ENCODE peak calls at places on chromosome 1, in five cellular contexts. One of them, this sample, is unnamed.

GRCh38 chr1:2059290-2059953 is 9.2 kb downstream of the PRKCZ start:
- DNase-seq in NCI-H1092: no peak
- DNase-seq in stimulated activated CD8-positive, alpha-beta memory T cell treated with anti-CD3 and anti-CD28 coated beads, Interleukin-4, amount 100 ng/mL, for 1 hour: no peak
- DNase-seq in T-helper 2 cell: no peak
- DNase-seq in Caki2: no peak
- DNase-seq in this sample: no peak

GRCh38 chr1:41241748-41242644 is at the start of gene SCMH1:
- DNase-seq in NCI-H1092: peak
- DNase-seq in stimulated activated CD8-positive, alpha-beta memory T cell treated with anti-CD3 and anti-CD28 coated beads, Interleukin-4, amount 100 ng/mL, for 1 hour: no peak
- DNase-seq in T-helper 2 cell: peak
- DNase-seq in Caki2: peak
- DNase-seq in this sample: peak

GRCh38 chr1:175388286-175388685 is 195.7 kb upstream of the KIAA0040 start:
- DNase-seq in NCI-H1092: no peak
- DNase-seq in stimulated activated CD8-positive, alpha-beta memory T cell treated with anti-CD3 and anti-CD28 coated beads, Interleukin-4, amount 100 ng/mL, for 1 hour: no peak
- DNase-seq in T-helper 2 cell: no peak
- DNase-seq in Caki2: no peak
- DNase-seq in this sample: no peak

GRCh38 chr1:237756304-237756967 is 134.3 kb downstream of the ZP4 start:
- DNase-seq in NCI-H1092: peak
- DNase-seq in stimulated activated CD8-positive, alpha-beta memory T cell treated with anti-CD3 and anti-CD28 coated beads, Interleukin-4, amount 100 ng/mL, for 1 hour: no peak
- DNase-seq in T-helper 2 cell: no peak
- DNase-seq in Caki2: no peak
- DNase-seq in this sample: no peak

GRCh38 chr1:16999863-17000262 is 11.9 kb downstream of the ATP13A2 start:
- DNase-seq in NCI-H1092: no peak
- DNase-seq in stimulated activated CD8-positive, alpha-beta memory T cell treated with anti-CD3 and anti-CD28 coated beads, Interleukin-4, amount 100 ng/mL, for 1 hour: no peak
- DNase-seq in T-helper 2 cell: no peak
- DNase-seq in Caki2: no peak
- DNase-seq in this sample: no peak

GRCh38 chr1:47184090-47184735 is 5.6 kb downstream of the PDZK1IP1 start:
- DNase-seq in NCI-H1092: no peak
- DNase-seq in stimulated activated CD8-positive, alpha-beta memory T cell treated with anti-CD3 and anti-CD28 coated beads, Interleukin-4, amount 100 ng/mL, for 1 hour: no peak
- DNase-seq in T-helper 2 cell: no peak
- DNase-seq in Caki2: peak
- DNase-seq in this sample: no peak

GRCh38 chr1:246043556-246043955 is 463.5 kb downstream of the SMYD3 start:
- DNase-seq in NCI-H1092: peak
- DNase-seq in stimulated activated CD8-positive, alpha-beta memory T cell treated with anti-CD3 and anti-CD28 coated beads, Interleukin-4, amount 100 ng/mL, for 1 hour: no peak
- DNase-seq in T-helper 2 cell: no peak
- DNase-seq in Caki2: peak
- DNase-seq in this sample: peak

GRCh38 chr1:28926629-28927441 is 12.5 kb downstream of the EPB41 start:
- DNase-seq in NCI-H1092: no peak
- DNase-seq in stimulated activated CD8-positive, alpha-beta memory T cell treated with anti-CD3 and anti-CD28 coated beads, Interleukin-4, amount 100 ng/mL, for 1 hour: no peak
- DNase-seq in T-helper 2 cell: peak
- DNase-seq in Caki2: no peak
- DNase-seq in this sample: peak

GRCh38 chr1:98327151-98327918 is 334.2 kb upstream of the SNX7 start:
- DNase-seq in NCI-H1092: no peak
- DNase-seq in stimulated activated CD8-positive, alpha-beta memory T cell treated with anti-CD3 and anti-CD28 coated beads, Interleukin-4, amount 100 ng/mL, for 1 hour: no peak
- DNase-seq in T-helper 2 cell: no peak
- DNase-seq in Caki2: peak
- DNase-seq in this sample: no peak

GRCh38 chr1:113416515-113416914 is 26.2 kb downstream of the MAGI3 start:
- DNase-seq in NCI-H1092: no peak
- DNase-seq in stimulated activated CD8-positive, alpha-beta memory T cell treated with anti-CD3 and anti-CD28 coated beads, Interleukin-4, amount 100 ng/mL, for 1 hour: no peak
- DNase-seq in T-helper 2 cell: no peak
- DNase-seq in Caki2: no peak
- DNase-seq in this sample: no peak

GRCh38 chr1:209064850-209065249 is 518.7 kb upstream of the CAMK1G start:
- DNase-seq in NCI-H1092: no peak
- DNase-seq in stimulated activated CD8-positive, alpha-beta memory T cell treated with anti-CD3 and anti-CD28 coated beads, Interleukin-4, amount 100 ng/mL, for 1 hour: no peak
- DNase-seq in T-helper 2 cell: no peak
- DNase-seq in Caki2: no peak
- DNase-seq in this sample: no peak

GRCh38 chr1:209653915-209654351 is 1.7 kb upstream of the LAMB3 start:
- DNase-seq in NCI-H1092: no peak
- DNase-seq in stimulated activated CD8-positive, alpha-beta memory T cell treated with anti-CD3 and anti-CD28 coated beads, Interleukin-4, amount 100 ng/mL, for 1 hour: no peak
- DNase-seq in T-helper 2 cell: no peak
- DNase-seq in Caki2: peak
- DNase-seq in this sample: no peak

GRCh38 chr1:78250201-78250600 is 204.4 kb downstream of the GIPC2 start:
- DNase-seq in NCI-H1092: no peak
- DNase-seq in stimulated activated CD8-positive, alpha-beta memory T cell treated with anti-CD3 and anti-CD28 coated beads, Interleukin-4, amount 100 ng/mL, for 1 hour: no peak
- DNase-seq in T-helper 2 cell: no peak
- DNase-seq in Caki2: no peak
- DNase-seq in this sample: no peak

GRCh38 chr1:246790364-246790763 is 66.2 kb downstream of the SCCPDH start:
- DNase-seq in NCI-H1092: no peak
- DNase-seq in stimulated activated CD8-positive, alpha-beta memory T cell treated with anti-CD3 and anti-CD28 coated beads, Interleukin-4, amount 100 ng/mL, for 1 hour: no peak
- DNase-seq in T-helper 2 cell: no peak
- DNase-seq in Caki2: no peak
- DNase-seq in this sample: no peak

GRCh38 chr1:109170051-109170775 is 43.5 kb upstream of the SARS1 start:
- DNase-seq in NCI-H1092: no peak
- DNase-seq in stimulated activated CD8-positive, alpha-beta memory T cell treated with anti-CD3 and anti-CD28 coated beads, Interleukin-4, amount 100 ng/mL, for 1 hour: no peak
- DNase-seq in T-helper 2 cell: no peak
- DNase-seq in Caki2: no peak
- DNase-seq in this sample: no peak

GRCh38 chr1:3691421-3692204 is 39.3 kb downstream of the TP73 start:
- DNase-seq in NCI-H1092: no peak
- DNase-seq in stimulated activated CD8-positive, alpha-beta memory T cell treated with anti-CD3 and anti-CD28 coated beads, Interleukin-4, amount 100 ng/mL, for 1 hour: no peak
- DNase-seq in T-helper 2 cell: no peak
- DNase-seq in Caki2: no peak
- DNase-seq in this sample: peak

GRCh38 chr1:83818916-83819315 is 180.0 kb downstream of the TTLL7 start:
- DNase-seq in NCI-H1092: no peak
- DNase-seq in stimulated activated CD8-positive, alpha-beta memory T cell treated with anti-CD3 and anti-CD28 coated beads, Interleukin-4, amount 100 ng/mL, for 1 hour: no peak
- DNase-seq in T-helper 2 cell: no peak
- DNase-seq in Caki2: no peak
- DNase-seq in this sample: no peak

GRCh38 chr1:41486892-41487728 is 2.6 kb upstream of the EDN2 start:
- DNase-seq in NCI-H1092: no peak
- DNase-seq in stimulated activated CD8-positive, alpha-beta memory T cell treated with anti-CD3 and anti-CD28 coated beads, Interleukin-4, amount 100 ng/mL, for 1 hour: no peak
- DNase-seq in T-helper 2 cell: no peak
- DNase-seq in Caki2: no peak
- DNase-seq in this sample: no peak

GRCh38 chr1:197150336-197151005 is 4.0 kb upstream of the ASPM start:
- DNase-seq in NCI-H1092: no peak
- DNase-seq in stimulated activated CD8-positive, alpha-beta memory T cell treated with anti-CD3 and anti-CD28 coated beads, Interleukin-4, amount 100 ng/mL, for 1 hour: no peak
- DNase-seq in T-helper 2 cell: no peak
- DNase-seq in Caki2: no peak
- DNase-seq in this sample: no peak

GRCh38 chr1:165633624-165634023 is 2.6 kb downstream of the MGST3 start:
- DNase-seq in NCI-H1092: no peak
- DNase-seq in stimulated activated CD8-positive, alpha-beta memory T cell treated with anti-CD3 and anti-CD28 coated beads, Interleukin-4, amount 100 ng/mL, for 1 hour: no peak
- DNase-seq in T-helper 2 cell: no peak
- DNase-seq in Caki2: peak
- DNase-seq in this sample: no peak

GRCh38 chr1:30718636-30719405 is 4.6 kb downstream of the MATN1 start:
- DNase-seq in NCI-H1092: peak
- DNase-seq in stimulated activated CD8-positive, alpha-beta memory T cell treated with anti-CD3 and anti-CD28 coated beads, Interleukin-4, amount 100 ng/mL, for 1 hour: peak
- DNase-seq in T-helper 2 cell: peak
- DNase-seq in Caki2: peak
- DNase-seq in this sample: peak

GRCh38 chr1:198635964-198636363 is 2.9 kb upstream of the PTPRC start:
- DNase-seq in NCI-H1092: no peak
- DNase-seq in stimulated activated CD8-positive, alpha-beta memory T cell treated with anti-CD3 and anti-CD28 coated beads, Interleukin-4, amount 100 ng/mL, for 1 hour: no peak
- DNase-seq in T-helper 2 cell: no peak
- DNase-seq in Caki2: no peak
- DNase-seq in this sample: no peak

GRCh38 chr1:229059671-229060079 is 211.2 kb upstream of the RAB4A start:
- DNase-seq in NCI-H1092: no peak
- DNase-seq in stimulated activated CD8-positive, alpha-beta memory T cell treated with anti-CD3 and anti-CD28 coated beads, Interleukin-4, amount 100 ng/mL, for 1 hour: no peak
- DNase-seq in T-helper 2 cell: no peak
- DNase-seq in Caki2: no peak
- DNase-seq in this sample: no peak

This sample was measured in DMS153.